ENCODE peak calls at places on chromosome 22, in four cellular contexts. One of them, this sample, is unnamed.

GRCh38 chr22:45585437-45585755 is 82.7 kb downstream of the FBLN1 start:
- DNase-seq in colonic mucosa: no peak
- DNase-seq in stomach: no peak
- DNase-seq in heart right ventricle: no peak
- DNase-seq in this sample: no peak

GRCh38 chr22:50274311-50274710 is 4.1 kb upstream of the MAPK11 start:
- DNase-seq in heart right ventricle: peak
- DNase-seq in colonic mucosa: no peak
- DNase-seq in stomach: peak
- DNase-seq in this sample: peak

GRCh38 chr22:39277135-39277607 is 32.4 kb upstream of the PDGFB start:
- DNase-seq in colonic mucosa: no peak
- DNase-seq in heart right ventricle: no peak
- DNase-seq in stomach: no peak
- DNase-seq in this sample: no peak

GRCh38 chr22:36330655-36331305 is 57.0 kb downstream of the MYH9 start:
- DNase-seq in colonic mucosa: peak
- DNase-seq in heart right ventricle: peak
- DNase-seq in stomach: no peak
- DNase-seq in this sample: peak

GRCh38 chr22:39129746-39130145 is 22.7 kb downstream of the CBX7 start:
- DNase-seq in stomach: no peak
- DNase-seq in colonic mucosa: no peak
- DNase-seq in heart right ventricle: no peak
- DNase-seq in this sample: no peak

GRCh38 chr22:17916226-17916889 is 108.0 kb downstream of the MICAL3 start:
- DNase-seq in colonic mucosa: no peak
- DNase-seq in stomach: no peak
- DNase-seq in heart right ventricle: no peak
- DNase-seq in this sample: no peak

GRCh38 chr22:23575601-23576000 is 4.5 kb downstream of the IGLL1 start:
- DNase-seq in colonic mucosa: no peak
- DNase-seq in heart right ventricle: no peak
- DNase-seq in stomach: no peak
- DNase-seq in this sample: no peak

GRCh38 chr22:44192098-44192810 is 11.5 kb downstream of the PARVG start:
- DNase-seq in heart right ventricle: no peak
- DNase-seq in colonic mucosa: no peak
- DNase-seq in stomach: no peak
- DNase-seq in this sample: no peak

GRCh38 chr22:23192133-23192532 is 11.8 kb downstream of the BCR start:
- DNase-seq in stomach: peak
- DNase-seq in colonic mucosa: no peak
- DNase-seq in heart right ventricle: no peak
- DNase-seq in this sample: no peak

GRCh38 chr22:39489094-39490068 is 12.7 kb upstream of the MIEF1 start:
- DNase-seq in stomach: no peak
- DNase-seq in heart right ventricle: no peak
- DNase-seq in colonic mucosa: no peak
- DNase-seq in this sample: no peak

DNA sequence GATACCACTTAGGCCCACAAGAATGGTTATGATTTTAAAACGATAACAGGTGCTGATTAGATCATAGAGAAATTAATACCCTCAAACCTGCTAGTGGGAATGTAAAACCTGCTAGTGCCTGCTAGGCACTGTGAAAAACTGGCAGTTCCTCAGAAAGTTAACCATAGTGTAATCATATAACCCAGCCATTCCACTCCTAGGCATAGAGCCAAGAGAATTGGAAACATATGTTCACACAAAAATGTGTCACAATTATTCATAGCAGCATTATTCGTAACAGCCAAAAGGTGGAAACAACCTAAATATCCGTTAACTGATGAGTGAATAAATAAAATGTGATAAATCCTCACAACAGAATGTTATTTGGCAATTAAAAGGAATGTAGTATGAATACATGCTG is 122.2 kb upstream of the SYN3 start:
- DNase-seq in heart right ventricle: no peak
- DNase-seq in stomach: no peak
- DNase-seq in colonic mucosa: no peak
- DNase-seq in this sample: no peak
- H3K4me3 ChIP-seq in heart right ventricle: no peak
- H3K4me3 ChIP-seq in stomach: no peak
- H3K4me3 ChIP-seq in colonic mucosa: no peak
- H3K4me3 ChIP-seq in this sample: no peak

GRCh38 chr22:41672780-41673509 is 15.7 kb downstream of the SNU13 start:
- DNase-seq in heart right ventricle: no peak
- DNase-seq in colonic mucosa: no peak
- DNase-seq in stomach: no peak
- DNase-seq in this sample: no peak
- TF ChIP-seq CTCF in heart right ventricle: no peak
- TF ChIP-seq CTCF in colonic mucosa: no peak
- TF ChIP-seq CTCF in stomach: no peak
- TF ChIP-seq CTCF in this sample: peak

GRCh38 chr22:47171441-47172221 is 409.2 kb downstream of the TBC1D22A start:
- DNase-seq in stomach: no peak
- DNase-seq in heart right ventricle: peak
- DNase-seq in colonic mucosa: no peak
- DNase-seq in this sample: no peak

GRCh38 chr22:47168441-47168840 is 406.0 kb downstream of the TBC1D22A start:
- DNase-seq in heart right ventricle: no peak
- DNase-seq in colonic mucosa: no peak
- DNase-seq in stomach: peak
- DNase-seq in this sample: no peak

GRCh38 chr22:47167056-47167455 is 404.6 kb downstream of the TBC1D22A start:
- DNase-seq in colonic mucosa: no peak
- DNase-seq in heart right ventricle: no peak
- DNase-seq in stomach: no peak
- DNase-seq in this sample: no peak

GRCh38 chr22:47169801-47170140 is 407.3 kb downstream of the TBC1D22A start:
- DNase-seq in colonic mucosa: no peak
- DNase-seq in heart right ventricle: no peak
- DNase-seq in stomach: peak
- DNase-seq in this sample: no peak

DNA sequence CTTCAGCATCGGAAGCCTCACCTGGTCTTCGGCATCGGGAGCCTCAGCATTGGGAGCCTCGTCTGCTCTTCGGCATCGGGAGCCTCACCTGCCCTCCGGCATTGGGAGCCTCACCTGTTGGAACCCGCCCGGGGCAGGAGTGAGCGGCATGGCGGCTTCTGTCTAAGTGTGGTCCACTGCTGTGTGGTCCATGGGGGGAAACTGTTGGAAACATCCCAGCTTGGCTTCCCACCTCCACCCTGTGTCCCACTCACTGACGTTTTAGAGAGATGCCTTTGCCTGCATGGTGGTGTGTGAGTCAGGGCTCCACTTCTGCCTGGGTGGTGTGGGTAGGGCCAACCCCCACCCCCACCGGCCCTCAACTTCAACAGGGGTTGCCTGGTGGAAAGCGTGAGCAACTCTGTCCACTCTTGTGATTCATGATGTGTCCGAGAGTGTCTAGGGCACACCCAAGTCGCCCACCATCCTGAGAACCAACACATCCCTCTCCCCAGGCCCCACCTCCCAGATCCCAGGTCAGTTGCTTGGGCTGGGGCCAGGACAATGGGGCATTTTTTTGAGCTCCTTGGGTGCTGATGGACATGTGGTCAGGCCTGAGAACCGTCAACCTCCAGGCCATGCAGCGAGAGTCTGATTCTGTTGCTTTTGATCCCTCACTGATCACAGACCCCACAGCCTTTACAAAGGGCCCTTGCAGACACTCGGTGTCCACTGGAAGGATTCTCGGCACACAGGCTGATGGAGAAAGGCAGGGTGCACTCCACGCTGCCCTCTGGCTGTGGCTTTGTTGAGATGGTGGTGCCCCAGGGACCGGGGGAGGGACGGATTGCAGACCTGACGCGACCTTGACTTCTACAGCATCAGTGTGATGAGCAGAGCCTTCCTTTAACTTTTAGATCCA is 406.7 kb downstream of the TBC1D22A start:
- DNase-seq in colonic mucosa: no peak
- DNase-seq in heart right ventricle: peak
- DNase-seq in stomach: peak
- DNase-seq in this sample: no peak
- H3K4me3 ChIP-seq in colonic mucosa: no peak
- H3K4me3 ChIP-seq in heart right ventricle: no peak
- H3K4me3 ChIP-seq in stomach: no peak
- H3K4me3 ChIP-seq in this sample: no peak

DNA sequence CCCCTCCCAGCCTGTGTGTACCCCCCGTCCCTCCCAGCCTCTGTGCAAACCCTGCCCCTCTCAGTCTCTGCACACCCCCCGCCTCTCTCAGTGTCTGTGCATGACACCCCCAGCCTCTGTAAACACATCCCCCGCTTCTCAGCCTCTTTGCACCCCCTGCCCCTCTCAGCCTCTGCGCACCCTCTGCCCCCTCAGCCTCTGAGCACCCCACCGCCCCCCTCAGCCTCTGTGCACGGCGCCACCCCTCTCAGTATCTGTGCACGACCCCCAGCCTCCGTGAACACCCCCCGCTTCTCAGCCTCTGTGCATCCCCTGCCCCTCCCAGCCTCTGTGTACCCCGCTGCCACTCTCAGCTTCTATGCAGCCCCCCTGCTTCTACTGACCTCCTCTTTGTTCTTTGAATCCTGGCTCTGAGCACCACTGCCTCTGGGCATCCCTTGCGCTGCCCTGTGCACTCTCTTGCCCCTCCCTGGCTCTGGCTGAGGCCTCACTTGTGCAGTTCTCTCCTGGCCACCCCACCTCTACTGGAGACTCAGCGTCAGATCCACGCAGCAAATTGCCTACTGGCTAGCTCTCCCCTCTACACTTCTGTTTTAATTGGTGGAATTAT is 838.4 kb downstream of the TBC1D22A start:
- DNase-seq in heart right ventricle: no peak
- DNase-seq in colonic mucosa: no peak
- DNase-seq in stomach: peak
- DNase-seq in this sample: no peak
- TF ChIP-seq CTCF in heart right ventricle: no peak
- TF ChIP-seq CTCF in colonic mucosa: no peak
- TF ChIP-seq CTCF in stomach: no peak
- TF ChIP-seq CTCF in this sample: no peak

GRCh38 chr22:42270178-42270511 is 308 bp downstream of the TCF20 start:
- DNase-seq in heart right ventricle: peak
- DNase-seq in stomach: no peak
- DNase-seq in colonic mucosa: no peak
- DNase-seq in this sample: no peak

GRCh38 chr22:42271906-42272305 is 1.5 kb upstream of the TCF20 start:
- DNase-seq in colonic mucosa: no peak
- DNase-seq in heart right ventricle: no peak
- DNase-seq in stomach: peak
- DNase-seq in this sample: no peak

GRCh38 chr22:42271191-42271813 is 849 bp upstream of the TCF20 start:
- DNase-seq in heart right ventricle: no peak
- DNase-seq in colonic mucosa: no peak
- DNase-seq in stomach: no peak
- DNase-seq in this sample: no peak

GRCh38 chr22:42269407-42270177 is 861 bp downstream of the TCF20 start:
- DNase-seq in stomach: peak
- DNase-seq in heart right ventricle: peak
- DNase-seq in colonic mucosa: peak
- DNase-seq in this sample: no peak

DNA sequence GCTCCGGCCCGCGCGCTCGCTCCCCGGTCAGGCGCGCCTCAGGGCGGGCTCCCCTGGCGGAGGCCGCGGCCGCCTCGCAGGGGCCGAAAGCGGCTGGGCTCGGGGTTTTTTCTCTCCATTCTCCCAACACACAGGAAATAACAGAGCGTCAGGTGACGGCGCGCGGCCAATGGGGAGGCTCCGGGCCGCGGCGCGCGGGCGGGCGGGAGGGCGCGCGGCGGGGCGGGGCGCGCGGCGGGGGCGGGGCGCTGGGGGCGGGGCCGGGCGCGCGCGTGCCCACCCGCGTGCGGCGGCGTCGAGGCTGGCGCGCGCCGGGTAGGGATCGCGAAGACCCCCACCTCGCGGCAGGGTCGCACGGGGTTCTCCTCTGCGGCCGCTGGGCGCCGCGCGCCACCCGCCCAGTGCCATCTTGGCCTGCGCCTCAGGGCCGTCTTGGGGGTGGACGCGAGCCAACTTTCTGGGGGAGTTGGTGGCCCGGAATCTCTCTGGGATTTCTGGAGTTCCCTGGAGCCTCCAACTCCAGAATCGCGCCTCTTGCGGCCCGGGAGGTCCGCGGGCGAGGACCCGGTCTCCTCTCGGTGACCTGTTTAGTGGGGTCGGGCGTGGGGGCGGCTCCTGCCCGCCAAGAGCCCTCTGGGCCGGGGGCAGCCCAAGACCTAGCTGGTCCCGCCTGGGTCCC is at the start of gene TCF20:
- DNase-seq in heart right ventricle: peak
- DNase-seq in colonic mucosa: peak
- DNase-seq in stomach: peak
- DNase-seq in this sample: peak
- H3K4me3 ChIP-seq in heart right ventricle: peak
- H3K4me3 ChIP-seq in colonic mucosa: peak
- H3K4me3 ChIP-seq in stomach: peak
- H3K4me3 ChIP-seq in this sample: peak

GRCh38 chr22:49170053-49170452 is 657.6 kb downstream of the BRD1 start:
- DNase-seq in colonic mucosa: no peak
- DNase-seq in heart right ventricle: no peak
- DNase-seq in stomach: no peak
- DNase-seq in this sample: no peak
- TF ChIP-seq CTCF in colonic mucosa: no peak
- TF ChIP-seq CTCF in heart right ventricle: no peak
- TF ChIP-seq CTCF in stomach: no peak
- TF ChIP-seq CTCF in this sample: no peak

DNA sequence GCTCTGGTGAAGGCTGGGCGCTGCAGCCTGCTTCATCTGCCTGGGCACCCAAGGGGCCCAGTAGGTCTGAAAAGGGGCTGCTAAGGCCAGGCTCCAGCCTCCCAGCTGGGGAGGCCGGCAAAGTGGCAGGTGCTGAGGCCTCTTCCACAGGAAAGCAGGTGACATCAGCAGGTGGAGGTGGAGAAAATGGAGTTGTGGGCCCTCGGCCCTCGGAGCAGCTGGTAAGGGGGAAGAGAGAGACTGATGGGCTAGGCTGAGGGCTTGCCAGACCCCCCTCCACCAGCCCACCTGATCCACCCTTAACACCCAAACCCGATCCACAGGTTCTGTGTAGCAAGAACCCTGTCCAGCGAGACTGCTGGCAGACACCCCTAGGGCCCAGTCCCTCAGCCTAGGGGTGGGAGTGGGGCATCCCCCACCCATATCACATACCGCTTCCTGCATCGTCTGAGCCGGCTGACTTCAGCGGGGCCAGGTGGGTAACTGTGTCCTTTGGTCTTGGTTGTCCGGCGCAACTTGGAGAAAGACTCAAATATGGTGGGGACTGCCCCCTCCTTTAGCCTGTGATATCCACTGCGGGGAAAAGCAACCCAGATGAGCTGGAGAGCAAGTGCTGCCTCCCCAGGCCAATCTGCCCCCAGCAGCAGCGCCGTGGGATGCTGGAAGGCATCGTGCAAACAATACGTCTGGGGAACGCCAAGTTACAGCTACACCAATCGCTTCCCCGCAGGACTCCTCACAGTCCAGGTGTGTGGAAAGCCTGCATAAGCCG is 1.5 kb downstream of the THAP7 start:
- DNase-seq in stomach: no peak
- DNase-seq in heart right ventricle: no peak
- DNase-seq in colonic mucosa: no peak
- DNase-seq in this sample: no peak
- H3K4me3 ChIP-seq in stomach: peak
- H3K4me3 ChIP-seq in heart right ventricle: peak
- H3K4me3 ChIP-seq in colonic mucosa: peak
- H3K4me3 ChIP-seq in this sample: peak

This sample was measured in right atrium auricular region.